ENCODE peak calls at places on chromosomes 7 and 10, in four cellular contexts. N, Q, P and G are unnamed samples.

GRCh38 chr7:157548691-157549265 is 212.0 kb downstream of the DNAJB6 start:
- DNase-seq in N (no peak), Q (no peak), P (no peak), G (no peak)

GRCh38 chr7:39531818-39532217 is 34.4 kb upstream of the YAE1 start:
- DNase-seq in N (no peak), Q (no peak), P (no peak), G (no peak)

GRCh38 chr10:66836057-66836456 is 89.8 kb upstream of the LRRTM3 start:
- DNase-seq in N (no peak), Q (no peak), P (no peak), G (no peak)

GRCh38 chr10:80585812-80586211 is 48.1 kb downstream of the SH2D4B start:
- DNase-seq in N (no peak), Q (no peak), P (no peak), G (no peak)

GRCh38 chr10:110373059-110373458 is 68.3 kb upstream of the SMNDC1 start:
- DNase-seq in N (no peak), Q (no peak), P (no peak), G (no peak)

GRCh38 chr10:63464402-63465292 is 1.1 kb downstream of the JMJD1C start:
- DNase-seq in N (no peak), Q (no peak), P (no peak), G (no peak)

GRCh38 chr7:98771519-98772241 is 98.1 kb downstream of the TMEM130 start:
- DNase-seq in N (no peak), Q (no peak), P (no peak), G (no peak)

GRCh38 chr10:87635498-87636312 is 24.0 kb upstream of the PAPSS2 start:
- DNase-seq in N (peak; percentile 11), Q (no peak), P (no peak), G (no peak)

GRCh38 chr7:77426521-77427051 is 10.4 kb upstream of the GSAP start:
- DNase-seq in N (no peak), Q (no peak), P (no peak), G (no peak)

GRCh38 chr10:130341325-130341724 is 205.1 kb downstream of the GLRX3 start:
- DNase-seq in N (no peak), Q (no peak), P (no peak), G (no peak)

GRCh38 chr10:129702605-129703004 is 235.6 kb downstream of the MGMT start:
- DNase-seq in N (no peak), Q (no peak), P (no peak), G (no peak)

GRCh38 chr10:114021135-114021534 is 22.5 kb upstream of the ADRB1 start:
- DNase-seq in N (peak; percentile 48), Q (no peak), P (no peak), G (no peak)

GRCh38 chr10:132648871-132649528 is 111.4 kb downstream of the INPP5A start:
- DNase-seq in N (no peak), Q (no peak), P (no peak), G (no peak)

GRCh38 chr10:49598986-49599385 is 11.1 kb upstream of the SLC18A3 start:
- DNase-seq in N (no peak), Q (no peak), P (no peak), G (no peak)

GRCh38 chr7:120691915-120692314 is 166.0 kb downstream of the TSPAN12 start:
- DNase-seq in N (no peak), Q (no peak), P (no peak), G (no peak)

GRCh38 chr10:201328-201771 is 66.1 kb downstream of the ZMYND11 start:
- DNase-seq in N (no peak), Q (no peak), P (no peak), G (no peak)

GRCh38 chr10:131124945-131125344 is 186.6 kb downstream of the TCERG1L start:
- DNase-seq in N (no peak), Q (no peak), P (no peak), G (no peak)

GRCh38 chr10:132592790-132593788 is 55.5 kb downstream of the INPP5A start:
- DNase-seq in N (no peak), Q (no peak), P (no peak), G (no peak)

GRCh38 chr7:17380696-17381662 is 82.5 kb downstream of the AHR start:
- DNase-seq in N (no peak), Q (no peak), P (no peak), G (no peak)

GRCh38 chr7:106480616-106481031 is 180.3 kb downstream of the CCDC71L start:
- DNase-seq in N (no peak), Q (no peak), P (no peak), G (no peak)

GRCh38 chr10:90987383-90987782 is 66.5 kb upstream of the ANKRD1 start:
- DNase-seq in N (no peak), Q (no peak), P (no peak), G (no peak)

GRCh38 chr10:90986136-90986760 is 65.4 kb upstream of the ANKRD1 start:
- DNase-seq in N (no peak), Q (no peak), P (no peak), G (no peak)

GRCh38 chr10:90988024-90988423 is 67.1 kb upstream of the ANKRD1 start:
- DNase-seq in N (no peak), Q (no peak), P (no peak), G (no peak)

GRCh38 chr10:90985301-90985700 is 64.4 kb upstream of the ANKRD1 start:
- DNase-seq in N (no peak), Q (no peak), P (no peak), G (no peak)

GRCh38 chr10:90986870-90987269 is 66.0 kb upstream of the ANKRD1 start:
- DNase-seq in N (no peak), Q (no peak), P (no peak), G (no peak)
- H3K27ac ChIP-seq in N (no peak overlapping the region), Q (no peak overlapping the region), P (no peak overlapping the region), G (no peak overlapping the region)

GRCh38 chr10:10497245-10497644 is 520.4 kb upstream of the CELF2 start:
- DNase-seq in N (no peak), Q (no peak), P (no peak), G (no peak)
- TF ChIP-seq CTCF in N (no peak), Q (no peak), P (no peak), G (no peak)

GRCh38 chr7:139034336-139034735 is 1.5 kb downstream of the ZC3HAV1L start:
- DNase-seq in N (no peak), Q (no peak), P (no peak), G (no peak)
- H3K27ac ChIP-seq in N (no peak overlapping the region), Q (no peak overlapping the region), P (no peak overlapping the region), G (peak overlapping the region; percentile 91)

GRCh38 chr7:134357486-134357885 is 40.8 kb upstream of the SLC35B4 start:
- DNase-seq in N (no peak), Q (no peak), P (no peak), G (no peak)
- TF ChIP-seq CTCF in N (no peak), Q (no peak), P (no peak), G (no peak)

GRCh38 chr10:26801274-26801673 is 59.5 kb downstream of the ABI1 start:
- DNase-seq in N (no peak), Q (no peak), P (no peak), G (no peak)

GRCh38 chr10:26800468-26800867 is 60.3 kb downstream of the ABI1 start:
- DNase-seq in N (no peak), Q (no peak), P (no peak), G (no peak)

GRCh38 chr10:26797340-26797739 is 63.4 kb downstream of the ABI1 start:
- DNase-seq in N (no peak), Q (no peak), P (no peak), G (no peak)

GRCh38 chr10:26799342-26799741 is 61.4 kb downstream of the ABI1 start:
- DNase-seq in N (no peak), Q (no peak), P (no peak), G (no peak)

GRCh38 chr10:26798298-26798697 is 62.5 kb downstream of the ABI1 start:
- DNase-seq in N (no peak), Q (no peak), P (no peak), G (no peak)
- H3K27ac ChIP-seq in N (no peak overlapping the region), Q (no peak overlapping the region), P (no peak overlapping the region), G (no peak overlapping the region)

GRCh38 chr10:93481931-93482834 is at the start of gene MYOF:
- DNase-seq in N (peak; percentile 57), Q (no peak), P (peak; percentile 62), G (peak; percentile 84)
- TF ChIP-seq CTCF in N (peak; percentile 23), Q (peak; percentile 55), P (peak; percentile 58), G (peak; percentile 72)

DNA sequence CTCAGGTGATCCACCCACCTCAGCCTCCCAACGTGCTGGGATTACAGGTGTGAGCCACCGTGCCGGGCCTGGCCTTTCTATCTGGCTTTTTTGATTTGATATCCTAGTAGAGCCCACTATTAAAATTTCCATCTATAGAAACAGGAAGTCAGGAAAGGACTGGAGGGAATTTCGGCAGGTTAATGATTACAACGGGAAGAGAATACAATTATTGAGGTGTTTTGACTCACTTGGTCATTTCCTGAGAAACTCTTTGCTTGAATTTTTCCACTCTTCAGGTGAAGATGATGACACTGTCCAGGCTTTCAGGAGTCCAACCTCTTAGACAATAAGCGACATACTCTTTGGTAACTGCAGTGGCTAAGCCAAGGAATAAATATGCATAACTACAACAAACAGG is 1.1 kb upstream of the MKLN1 start:
- DNase-seq in N (no peak), Q (no peak), P (no peak), G (no peak)
- H3K27ac ChIP-seq in N (no peak overlapping the region), Q (peak overlapping the region; percentile 96), P (peak overlapping the region; percentile 99), G (peak overlapping the region; percentile 99)

DNA sequence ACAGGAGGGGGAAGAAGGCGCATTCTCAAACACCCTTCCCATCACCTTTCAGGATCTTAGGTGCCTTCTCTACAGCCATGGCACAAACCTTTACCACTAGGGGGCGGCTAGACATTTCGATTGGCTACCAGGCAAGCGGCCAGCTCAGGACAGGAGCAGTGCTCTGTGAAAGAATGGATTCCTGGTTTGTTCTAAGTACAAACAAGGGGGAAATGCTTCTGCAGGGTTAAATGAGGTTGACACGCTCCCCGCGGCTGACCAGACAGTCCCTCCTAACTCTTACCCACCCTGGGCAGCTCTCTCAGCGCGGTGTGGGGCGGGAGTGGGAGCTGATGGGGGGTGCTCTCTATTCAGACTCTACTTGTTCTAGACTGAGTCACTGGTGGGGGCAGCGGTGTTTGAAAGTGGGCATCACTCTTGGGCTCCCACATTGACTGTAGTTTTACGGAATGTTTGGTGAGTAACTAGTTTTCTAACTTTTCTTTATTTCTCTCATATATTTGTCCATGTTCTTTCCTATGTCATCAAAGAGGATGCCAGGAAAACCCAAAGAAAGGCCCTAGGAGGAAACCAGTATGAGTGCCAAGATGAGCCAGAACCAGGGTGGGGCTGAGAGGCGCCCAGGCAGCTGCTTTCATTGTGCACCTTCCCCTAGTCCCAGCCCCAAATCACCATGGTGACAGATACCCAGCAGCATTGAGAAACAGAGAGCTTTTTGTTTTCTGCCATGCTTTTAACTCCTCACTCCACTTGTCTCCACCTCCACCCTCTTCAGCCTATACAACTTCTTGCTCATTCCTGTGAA is 61.4 kb upstream of the GPR158 start:
- DNase-seq in N (peak; percentile 38), Q (peak; percentile 19), P (peak; percentile 75), G (peak; percentile 72)
- TF ChIP-seq CTCF in N (peak; percentile 13), Q (peak; percentile 67), P (peak; percentile 71), G (peak; percentile 57)

GRCh38 chr10:11326241-11326640 is 285.2 kb downstream of the USP6NL start:
- DNase-seq in N (no peak), Q (no peak), P (no peak), G (no peak)

GRCh38 chr10:11326919-11327318 is 284.5 kb downstream of the USP6NL start:
- DNase-seq in N (no peak), Q (no peak), P (no peak), G (no peak)

GRCh38 chr10:11324761-11325321 is 286.6 kb downstream of the USP6NL start:
- DNase-seq in N (no peak), Q (no peak), P (no peak), G (no peak)

GRCh38 chr10:11328264-11329054 is 283.0 kb downstream of the USP6NL start:
- DNase-seq in N (peak; percentile 26), Q (no peak), P (peak; percentile 54), G (no peak)

GRCh38 chr10:11325817-11326216 is 285.6 kb downstream of the USP6NL start:
- DNase-seq in N (no peak), Q (no peak), P (no peak), G (no peak)
- H3K27ac ChIP-seq in N (no peak overlapping the region), Q (no peak overlapping the region), P (no peak overlapping the region), G (no peak overlapping the region)